ENCODE peak calls at places on chromosomes 6 and 20, in four cellular contexts. B is CD8-positive, alpha-beta T cell; H is cardiac muscle cell; J is SK-N-SH. P is an unnamed sample.

GRCh38 chr6:46138281-46138680 is 8.5 kb downstream of the ENPP4 start:
- DNase-seq in B (no peak), H (no peak), J (no peak), P (no peak)

GRCh38 chr6:47195251-47195650 is 114.5 kb downstream of the TNFRSF21 start:
- DNase-seq in B (no peak), H (peak; percentile 91), J (peak; percentile 33), P (peak; percentile 25)

GRCh38 chr20:49228676-49229075 is 9.5 kb downstream of the DDX27 start:
- DNase-seq in B (no peak), H (no peak), J (no peak), P (no peak)

GRCh38 chr20:25744261-25744660 is 47.6 kb upstream of the ZNF337 start:
- DNase-seq in B (no peak), H (no peak), J (no peak), P (no peak)

GRCh38 chr20:12891643-12892042 is 117.1 kb upstream of the SPTLC3 start:
- DNase-seq in B (no peak), H (no peak), J (peak; percentile 1), P (no peak)

GRCh38 chr6:143555071-143555492 is 43.6 kb upstream of the FUCA2 start:
- DNase-seq in B (no peak), H (peak; percentile 29), J (peak; percentile 45), P (no peak)

GRCh38 chr6:119077643-119078448 is 618 bp downstream of the FAM184A start:
- DNase-seq in B (peak; percentile 62), H (peak; percentile 15), J (peak; percentile 75), P (peak; percentile 5)

GRCh38 chr20:16350465-16350864 is 222.8 kb downstream of the KIF16B start:
- DNase-seq in B (no peak), H (peak; percentile 11), J (no peak), P (no peak)

GRCh38 chr20:51236396-51236795 is 213.5 kb upstream of the KCNG1 start:
- DNase-seq in B (no peak), H (no peak), J (no peak), P (peak; percentile 31)

GRCh38 chr6:28349344-28349891 is 329 bp upstream of the ZKSCAN3 start:
- DNase-seq in B (no peak), H (no peak), J (no peak), P (no peak)

GRCh38 chr20:56202493-56203077 is 45.9 kb upstream of the MC3R start:
- DNase-seq in B (no peak), H (peak; percentile 3), J (peak; percentile 44), P (peak; percentile 44)

GRCh38 chr6:169019727-169020491 is 233.7 kb downstream of the THBS2 start:
- DNase-seq in B (no peak), H (peak; percentile 33), J (no peak), P (no peak)

GRCh38 chr20:10579942-10580341 is 93.9 kb downstream of the JAG1 start:
- DNase-seq in B (no peak), H (no peak), J (no peak), P (no peak)

GRCh38 chr6:117555882-117556498 is 46.3 kb downstream of the GOPC start:
- DNase-seq in B (no peak), H (peak; percentile 49), J (no peak), P (peak; percentile 73)

GRCh38 chr20:10524643-10525042 is 89.5 kb downstream of the SLX4IP start:
- DNase-seq in B (no peak), H (no peak), J (no peak), P (no peak)

GRCh38 chr6:116969211-116969863 is 92.3 kb downstream of the RFX6 start:
- DNase-seq in B (no peak), H (peak; percentile 65), J (peak; percentile 37), P (peak; percentile 74)

GRCh38 chr20:37279820-37280219 is 9.6 kb upstream of the MANBAL start:
- DNase-seq in B (no peak), H (no peak), J (no peak), P (no peak)

GRCh38 chr6:118317581-118318563 is 230.2 kb upstream of the PLN start:
- DNase-seq in B (no peak), H (peak; percentile 13), J (no peak), P (peak; percentile 83)

GRCh38 chr6:39765508-39766065 is 26.6 kb upstream of the DAAM2 start:
- DNase-seq in B (no peak), H (no peak), J (no peak), P (no peak)

GRCh38 chr6:81934936-81935335 is 182.5 kb upstream of the TENT5A start:
- DNase-seq in B (no peak), H (no peak), J (no peak), P (no peak)

GRCh38 chr6:55734256-55734655 is 141.1 kb downstream of the BMP5 start:
- DNase-seq in B (no peak), H (no peak), J (no peak), P (peak; percentile 8)

GRCh38 chr20:32189691-32190607 is 17.6 kb downstream of the PLAGL2 start:
- DNase-seq in B (peak; percentile 45), H (peak; percentile 50), J (peak; percentile 92), P (peak; percentile 54)

GRCh38 chr20:3612795-3613560 is 50.2 kb downstream of the GFRA4 start:
- DNase-seq in B (no peak), H (peak; percentile 21), J (no peak), P (no peak)

GRCh38 chr6:5644523-5645183 is 362.1 kb downstream of the NRN1 start:
- DNase-seq in B (no peak), H (no peak), J (no peak), P (no peak)

GRCh38 chr6:97316982-97317381 is 34.0 kb upstream of the MMS22L start:
- DNase-seq in B (no peak), H (no peak), J (no peak), P (no peak)

GRCh38 chr6:90086517-90086916 is 192.2 kb downstream of the GJA10 start:
- DNase-seq in B (no peak), H (no peak), J (no peak), P (no peak)

GRCh38 chr6:143822584-143823024 is 20.5 kb upstream of the LTV1 start:
- DNase-seq in B (no peak), H (peak; percentile 74), J (no peak), P (peak; percentile 37)

GRCh38 chr6:154590770-154591169 is 80.3 kb upstream of the CNKSR3 start:
- DNase-seq in B (no peak), H (no peak), J (no peak), P (no peak)

GRCh38 chr20:38836991-38837390 is 31.5 kb downstream of the PPP1R16B start:
- DNase-seq in B (no peak), H (no peak), J (no peak), P (no peak)

GRCh38 chr6:105952762-105953700 is 133.1 kb upstream of the PRDM1 start:
- DNase-seq in B (no peak), H (no peak), J (no peak), P (no peak)

GRCh38 chr20:9927224-9927623 is 88.3 kb upstream of the PAK5 start:
- DNase-seq in B (no peak), H (peak; percentile 5), J (no peak), P (no peak)

GRCh38 chr6:47631248-47632196 is 66.9 kb upstream of the ADGRF4 start:
- DNase-seq in B (no peak), H (peak; percentile 70), J (peak; percentile 19), P (peak; percentile 80)

GRCh38 chr20:11118802-11119380 is 445.1 kb upstream of the JAG1 start:
- DNase-seq in B (no peak), H (no peak), J (no peak), P (no peak)

GRCh38 chr20:43911066-43911465 is 3.6 kb upstream of the TOX2 start:
- DNase-seq in B (no peak), H (peak; percentile 78), J (no peak), P (no peak)

GRCh38 chr6:22873531-22874136 is 304.3 kb downstream of the HDGFL1 start:
- DNase-seq in B (no peak), H (peak; percentile 76), J (no peak), P (peak; percentile 55)

GRCh38 chr6:16483315-16483875 is 245.0 kb downstream of the GMPR start:
- DNase-seq in B (peak; percentile 50), H (no peak), J (no peak), P (no peak)
- H3K4me1 ChIP-seq in B (peaks cover 77% of the 10 kb centered on the region), H (peaks cover 22% of the 10 kb centered on the region), J (no peaks in the 10 kb centered on the region), P (no peaks in the 10 kb centered on the region)

DNA sequence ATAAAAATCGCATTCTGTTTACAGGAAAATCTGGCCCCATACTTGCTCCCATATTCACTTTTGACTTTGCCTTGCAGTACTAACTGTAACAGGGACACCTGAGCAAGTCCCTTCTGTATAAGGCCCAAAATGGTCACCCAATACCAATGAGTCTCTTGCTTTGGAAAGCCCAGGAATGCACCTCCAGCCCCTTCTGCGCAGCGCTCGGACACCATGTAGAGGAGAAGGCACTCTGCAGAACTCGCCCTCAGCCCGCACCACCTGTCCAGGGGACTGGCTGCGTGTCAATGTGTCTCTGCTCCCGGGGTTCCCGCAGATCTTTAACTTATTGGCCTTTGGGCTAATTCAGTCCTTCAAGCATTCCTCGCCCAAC is 746 bp upstream of the PRND start:
- DNase-seq in B (no peak), H (no peak), J (peak; percentile 34), P (no peak)
- H3K27me3 ChIP-seq in B (no peaks in the 10 kb centered on the region), H (no peaks in the 10 kb centered on the region), J (no peaks in the 10 kb centered on the region), P (no peaks in the 10 kb centered on the region)

GRCh38 chr6:83065511-83066192 is at the start of gene UBE3D:
- DNase-seq in B (peak; percentile 89), H (peak; percentile 88), J (peak; percentile 94), P (peak; percentile 96)

GRCh38 chr6:83057705-83058321 is 7.8 kb downstream of the UBE3D start:
- DNase-seq in B (no peak), H (peak; percentile 66), J (peak; percentile 57), P (peak; percentile 77)

GRCh38 chr6:83067448-83068413 is at the start of gene DOP1A:
- DNase-seq in B (peak; percentile 96), H (peak; percentile 96), J (peak; percentile 95), P (peak; percentile 99)

DNA sequence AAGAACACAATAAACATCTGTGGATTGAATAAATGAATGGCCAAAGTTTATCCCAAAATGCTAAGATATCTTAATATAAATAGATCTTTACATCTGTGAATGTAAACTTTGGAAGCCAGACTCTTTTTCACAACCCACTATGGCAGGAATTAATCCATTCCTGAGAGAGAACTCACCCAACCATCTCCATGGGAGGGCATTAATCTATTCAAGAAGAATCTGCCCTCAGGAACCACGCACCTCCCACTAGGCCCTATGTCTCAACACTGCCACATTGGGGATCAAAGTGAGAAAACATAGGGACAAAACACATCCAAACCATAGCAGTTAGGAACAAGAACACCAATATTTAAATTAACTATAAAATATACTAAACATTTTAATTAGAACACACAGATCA is 3.4 kb downstream of the UBE3D start:
- DNase-seq in B (no peak), H (peak; percentile 17), J (no peak), P (peak; percentile 36)
- H3K4me3 ChIP-seq in B (no peak overlapping the region), H (no peak overlapping the region), J (no peak overlapping the region), P (no peak overlapping the region)

GRCh38 chr20:36150847-36151539 is 3.5 kb upstream of the EPB41L1 start:
- DNase-seq in B (no peak), H (no peak), J (no peak), P (no peak)
- H3K4me1 ChIP-seq in B (no peaks in the 10 kb centered on the region), H (peaks cover 39% of the 10 kb centered on the region), J (peaks cover 32% of the 10 kb centered on the region), P (peaks cover 53% of the 10 kb centered on the region)

P was measured in adipocyte.